ENCODE peak calls at places on chromosomes 4 and X, in six cellular contexts. One of them, this sample, is unnamed.

GRCh38 chr4:95439896-95440295 is 108.9 kb downstream of the UNC5C start:
- DNase-seq in OCI-LY7: no peak
- DNase-seq in pancreas: no peak
- DNase-seq in CD4-positive, alpha-beta T cell: no peak
- DNase-seq in CD4-positive, alpha-beta memory T cell: no peak
- DNase-seq in testis: no peak
- DNase-seq in this sample: no peak

GRCh38 chr4:121370729-121371325 is 10.0 kb downstream of the QRFPR start:
- DNase-seq in pancreas: no peak
- DNase-seq in CD4-positive, alpha-beta memory T cell: peak
- DNase-seq in testis: peak
- DNase-seq in OCI-LY7: peak
- DNase-seq in CD4-positive, alpha-beta T cell: no peak
- DNase-seq in this sample: no peak

GRCh38 chrX:38583185-38583584 is 21.8 kb downstream of the TSPAN7 start:
- DNase-seq in pancreas: no peak
- DNase-seq in CD4-positive, alpha-beta memory T cell: no peak
- DNase-seq in testis: no peak
- DNase-seq in OCI-LY7: no peak
- DNase-seq in CD4-positive, alpha-beta T cell: no peak
- DNase-seq in this sample: no peak

GRCh38 chr4:87493147-87493546 is 36.0 kb downstream of the SPARCL1 start:
- DNase-seq in OCI-LY7: no peak
- DNase-seq in pancreas: no peak
- DNase-seq in CD4-positive, alpha-beta T cell: no peak
- DNase-seq in CD4-positive, alpha-beta memory T cell: no peak
- DNase-seq in testis: no peak
- DNase-seq in this sample: no peak

GRCh38 chr4:155696226-155696625 is 29.6 kb downstream of the GUCY1A1 start:
- DNase-seq in testis: no peak
- DNase-seq in pancreas: no peak
- DNase-seq in CD4-positive, alpha-beta T cell: no peak
- DNase-seq in OCI-LY7: no peak
- DNase-seq in CD4-positive, alpha-beta memory T cell: no peak
- DNase-seq in this sample: no peak

GRCh38 chrX:73478961-73479360 is 32.1 kb downstream of the CDX4 start:
- DNase-seq in CD4-positive, alpha-beta T cell: no peak
- DNase-seq in CD4-positive, alpha-beta memory T cell: no peak
- DNase-seq in OCI-LY7: no peak
- DNase-seq in pancreas: no peak
- DNase-seq in testis: no peak
- DNase-seq in this sample: no peak

GRCh38 chr4:125434136-125434535 is 119.4 kb downstream of the FAT4 start:
- DNase-seq in testis: no peak
- DNase-seq in OCI-LY7: no peak
- DNase-seq in CD4-positive, alpha-beta memory T cell: no peak
- DNase-seq in pancreas: no peak
- DNase-seq in CD4-positive, alpha-beta T cell: no peak
- DNase-seq in this sample: no peak

GRCh38 chr4:105605493-105605892 is 53.1 kb downstream of the ARHGEF38 start:
- DNase-seq in OCI-LY7: no peak
- DNase-seq in CD4-positive, alpha-beta memory T cell: no peak
- DNase-seq in testis: no peak
- DNase-seq in CD4-positive, alpha-beta T cell: no peak
- DNase-seq in pancreas: no peak
- DNase-seq in this sample: no peak

GRCh38 chr4:114208747-114209146 is 229.3 kb upstream of the ARSJ start:
- DNase-seq in testis: no peak
- DNase-seq in CD4-positive, alpha-beta T cell: no peak
- DNase-seq in OCI-LY7: no peak
- DNase-seq in CD4-positive, alpha-beta memory T cell: no peak
- DNase-seq in pancreas: no peak
- DNase-seq in this sample: no peak

GRCh38 chr4:142405021-142405991 is 440.8 kb downstream of the INPP4B start:
- DNase-seq in testis: peak
- DNase-seq in CD4-positive, alpha-beta T cell: peak
- DNase-seq in pancreas: peak
- DNase-seq in CD4-positive, alpha-beta memory T cell: peak
- DNase-seq in OCI-LY7: no peak
- DNase-seq in this sample: no peak

GRCh38 chr4:111359602-111360001 is 736.7 kb upstream of the PITX2 start:
- DNase-seq in CD4-positive, alpha-beta memory T cell: no peak
- DNase-seq in testis: no peak
- DNase-seq in pancreas: no peak
- DNase-seq in CD4-positive, alpha-beta T cell: no peak
- DNase-seq in OCI-LY7: no peak
- DNase-seq in this sample: no peak

GRCh38 chr4:139665690-139666529 is at the start of gene MGST2:
- DNase-seq in CD4-positive, alpha-beta memory T cell: peak
- DNase-seq in CD4-positive, alpha-beta T cell: peak
- DNase-seq in OCI-LY7: peak
- DNase-seq in pancreas: peak
- DNase-seq in testis: peak
- DNase-seq in this sample: no peak

GRCh38 chr4:17511950-17512795 is at the start of gene QDPR:
- DNase-seq in CD4-positive, alpha-beta T cell: peak
- DNase-seq in OCI-LY7: peak
- DNase-seq in pancreas: peak
- DNase-seq in CD4-positive, alpha-beta memory T cell: peak
- DNase-seq in testis: peak
- DNase-seq in this sample: peak

GRCh38 chr4:23844961-23845360 is 44.9 kb downstream of the PPARGC1A start:
- DNase-seq in OCI-LY7: no peak
- DNase-seq in CD4-positive, alpha-beta T cell: no peak
- DNase-seq in testis: no peak
- DNase-seq in pancreas: no peak
- DNase-seq in CD4-positive, alpha-beta memory T cell: no peak
- DNase-seq in this sample: no peak

GRCh38 chr4:153026947-153027346 is 90.8 kb downstream of the FHDC1 start:
- DNase-seq in OCI-LY7: no peak
- DNase-seq in CD4-positive, alpha-beta memory T cell: no peak
- DNase-seq in CD4-positive, alpha-beta T cell: no peak
- DNase-seq in pancreas: no peak
- DNase-seq in testis: no peak
- DNase-seq in this sample: no peak

GRCh38 chr4:139241086-139241783 is 38.8 kb downstream of the MGARP start:
- DNase-seq in OCI-LY7: peak
- DNase-seq in CD4-positive, alpha-beta memory T cell: no peak
- DNase-seq in testis: no peak
- DNase-seq in CD4-positive, alpha-beta T cell: no peak
- DNase-seq in pancreas: no peak
- DNase-seq in this sample: no peak

GRCh38 chrX:70208479-70208878 is 26.0 kb upstream of the AWAT1 start:
- DNase-seq in CD4-positive, alpha-beta memory T cell: no peak
- DNase-seq in CD4-positive, alpha-beta T cell: no peak
- DNase-seq in testis: no peak
- DNase-seq in pancreas: no peak
- DNase-seq in OCI-LY7: no peak
- DNase-seq in this sample: no peak

GRCh38 chr4:170106899-170107298 is 17.1 kb upstream of the AADAT start:
- DNase-seq in testis: no peak
- DNase-seq in CD4-positive, alpha-beta memory T cell: no peak
- DNase-seq in pancreas: no peak
- DNase-seq in CD4-positive, alpha-beta T cell: no peak
- DNase-seq in OCI-LY7: no peak
- DNase-seq in this sample: no peak

GRCh38 chr4:173527103-173527876 is 2.7 kb downstream of the HAND2 start:
- DNase-seq in OCI-LY7: no peak
- DNase-seq in testis: no peak
- DNase-seq in pancreas: no peak
- DNase-seq in CD4-positive, alpha-beta T cell: no peak
- DNase-seq in CD4-positive, alpha-beta memory T cell: no peak
- DNase-seq in this sample: no peak

GRCh38 chr4:123892368-123892961 is 495.9 kb downstream of the SPRY1 start:
- DNase-seq in pancreas: no peak
- DNase-seq in CD4-positive, alpha-beta memory T cell: no peak
- DNase-seq in CD4-positive, alpha-beta T cell: no peak
- DNase-seq in OCI-LY7: no peak
- DNase-seq in testis: no peak
- DNase-seq in this sample: no peak

DNA sequence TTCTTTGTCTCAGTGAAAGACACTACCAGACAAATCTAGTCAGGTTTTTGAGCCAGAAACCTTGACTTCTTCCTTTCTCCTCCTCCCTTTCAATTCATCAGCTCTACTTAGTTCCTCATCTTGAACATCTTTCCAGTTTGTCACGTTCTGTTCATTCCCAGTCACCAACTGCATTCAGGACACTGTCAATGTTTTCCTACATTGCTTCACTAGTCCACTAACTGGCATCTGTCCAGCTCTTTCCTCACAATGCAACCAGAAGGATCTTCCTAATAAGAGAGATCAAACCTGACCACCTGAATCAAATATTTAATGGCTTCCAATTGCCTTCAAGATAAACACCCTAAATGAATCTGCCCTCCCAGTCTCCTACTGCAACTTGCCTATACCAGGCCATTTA is 52.5 kb downstream of the SYNPO2 start:
- DNase-seq in pancreas: peak
- DNase-seq in testis: peak
- DNase-seq in OCI-LY7: no peak
- DNase-seq in CD4-positive, alpha-beta T cell: no peak
- DNase-seq in CD4-positive, alpha-beta memory T cell: no peak
- DNase-seq in this sample: no peak
- H3K27ac ChIP-seq in pancreas: no peak
- H3K27ac ChIP-seq in testis: peak
- H3K27ac ChIP-seq in OCI-LY7: no peak
- H3K27ac ChIP-seq in CD4-positive, alpha-beta T cell: no peak
- H3K27ac ChIP-seq in CD4-positive, alpha-beta memory T cell: no peak
- H3K27ac ChIP-seq in this sample: no peak

DNA sequence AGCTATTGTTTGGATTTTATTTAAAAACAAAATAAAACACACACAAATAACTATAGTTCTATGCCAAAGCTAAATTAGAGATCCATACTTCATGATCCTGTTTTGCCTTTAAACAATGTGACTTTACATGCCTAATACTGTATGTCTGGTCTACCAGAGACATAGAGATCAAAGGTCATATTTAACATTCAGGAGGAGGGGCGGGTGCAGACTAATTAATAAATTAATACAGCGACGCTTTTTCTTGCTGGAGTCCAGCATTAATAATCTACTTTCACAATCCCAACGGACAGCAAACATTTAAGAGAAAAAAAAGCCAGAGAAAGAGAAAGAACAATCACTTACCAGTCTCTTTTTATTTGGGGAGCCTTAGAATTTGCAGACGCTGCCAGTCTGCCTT is 533 bp downstream of the CXXC4 start:
- DNase-seq in CD4-positive, alpha-beta memory T cell: no peak
- DNase-seq in OCI-LY7: no peak
- DNase-seq in testis: no peak
- DNase-seq in CD4-positive, alpha-beta T cell: no peak
- DNase-seq in pancreas: no peak
- DNase-seq in this sample: no peak
- H3K27ac ChIP-seq in CD4-positive, alpha-beta memory T cell: no peak
- H3K27ac ChIP-seq in OCI-LY7: no peak
- H3K27ac ChIP-seq in testis: peak
- H3K27ac ChIP-seq in CD4-positive, alpha-beta T cell: no peak
- H3K27ac ChIP-seq in pancreas: no peak
- H3K27ac ChIP-seq in this sample: peak

DNA sequence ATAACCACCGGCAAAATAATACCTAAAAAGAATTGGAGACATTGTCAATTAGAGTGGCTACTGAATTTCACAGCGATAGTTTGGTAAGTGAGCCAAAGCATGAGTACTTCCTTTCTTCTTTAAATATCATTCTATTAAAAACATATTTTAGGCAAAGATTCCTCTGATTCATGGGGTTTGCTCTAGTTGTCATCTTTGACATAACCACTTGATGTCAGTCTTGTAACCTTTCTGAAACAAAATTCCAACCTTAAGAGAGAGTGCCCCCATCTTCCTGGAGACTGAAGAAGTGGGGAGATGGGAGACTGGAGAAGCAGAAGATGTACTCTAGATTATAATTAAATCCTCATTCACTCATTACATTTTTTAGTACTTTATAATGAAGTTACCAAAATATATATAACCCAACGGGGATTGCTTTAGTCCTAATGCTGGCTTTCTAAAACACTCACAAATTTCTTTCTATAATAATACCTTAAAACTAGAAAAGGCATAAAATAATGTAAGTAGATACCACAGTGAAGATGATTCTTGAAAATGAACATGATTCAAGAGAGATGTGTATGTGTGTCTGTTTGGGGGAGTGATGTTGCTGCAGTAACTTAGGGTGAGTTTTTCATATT is 96.4 kb downstream of the EMCN start:
- DNase-seq in testis: no peak
- DNase-seq in pancreas: no peak
- DNase-seq in OCI-LY7: peak
- DNase-seq in CD4-positive, alpha-beta memory T cell: no peak
- DNase-seq in CD4-positive, alpha-beta T cell: no peak
- DNase-seq in this sample: no peak
- H3K27ac ChIP-seq in testis: peak
- H3K27ac ChIP-seq in pancreas: no peak
- H3K27ac ChIP-seq in OCI-LY7: no peak
- H3K27ac ChIP-seq in CD4-positive, alpha-beta memory T cell: no peak
- H3K27ac ChIP-seq in CD4-positive, alpha-beta T cell: no peak
- H3K27ac ChIP-seq in this sample: no peak

GRCh38 chrX:110056419-110056818 is 53.5 kb downstream of the TMEM164 start:
- DNase-seq in OCI-LY7: no peak
- DNase-seq in CD4-positive, alpha-beta memory T cell: no peak
- DNase-seq in testis: no peak
- DNase-seq in CD4-positive, alpha-beta T cell: no peak
- DNase-seq in pancreas: no peak
- DNase-seq in this sample: no peak

GRCh38 chrX:110050885-110051284 is 48.0 kb downstream of the TMEM164 start:
- DNase-seq in pancreas: no peak
- DNase-seq in CD4-positive, alpha-beta T cell: no peak
- DNase-seq in OCI-LY7: no peak
- DNase-seq in CD4-positive, alpha-beta memory T cell: no peak
- DNase-seq in testis: no peak
- DNase-seq in this sample: no peak

GRCh38 chrX:110051559-110051958 is 48.6 kb downstream of the TMEM164 start:
- DNase-seq in pancreas: peak
- DNase-seq in CD4-positive, alpha-beta memory T cell: no peak
- DNase-seq in OCI-LY7: no peak
- DNase-seq in testis: no peak
- DNase-seq in CD4-positive, alpha-beta T cell: no peak
- DNase-seq in this sample: no peak

GRCh38 chrX:110055616-110056015 is 52.7 kb downstream of the TMEM164 start:
- DNase-seq in OCI-LY7: no peak
- DNase-seq in testis: no peak
- DNase-seq in CD4-positive, alpha-beta T cell: no peak
- DNase-seq in pancreas: no peak
- DNase-seq in CD4-positive, alpha-beta memory T cell: no peak
- DNase-seq in this sample: no peak

GRCh38 chrX:110053453-110053852 is 50.5 kb downstream of the TMEM164 start:
- DNase-seq in OCI-LY7: no peak
- DNase-seq in CD4-positive, alpha-beta memory T cell: no peak
- DNase-seq in pancreas: no peak
- DNase-seq in CD4-positive, alpha-beta T cell: no peak
- DNase-seq in testis: no peak
- DNase-seq in this sample: no peak
- H3K27ac ChIP-seq in OCI-LY7: no peak
- H3K27ac ChIP-seq in CD4-positive, alpha-beta memory T cell: no peak
- H3K27ac ChIP-seq in pancreas: no peak
- H3K27ac ChIP-seq in CD4-positive, alpha-beta T cell: no peak
- H3K27ac ChIP-seq in testis: no peak
- H3K27ac ChIP-seq in this sample: no peak

DNA sequence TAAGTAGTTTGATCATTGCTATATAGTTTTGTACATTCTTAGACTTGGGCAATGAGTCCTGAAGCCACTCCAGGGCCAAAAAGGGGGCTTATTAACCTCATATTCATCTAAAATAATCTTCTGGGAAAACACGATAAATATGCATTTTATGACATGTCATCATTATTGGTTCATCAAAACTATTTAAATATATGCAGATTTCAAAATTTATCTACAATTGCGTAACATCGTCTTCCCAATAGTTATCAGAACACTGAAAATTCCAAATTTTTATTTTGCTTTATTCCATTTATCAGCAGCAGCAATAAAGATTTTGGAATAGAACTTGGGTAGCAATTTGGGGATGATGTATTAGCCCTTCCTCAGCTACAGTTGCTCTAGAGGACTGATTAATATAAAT is 550.0 kb downstream of the IQCM start:
- DNase-seq in testis: no peak
- DNase-seq in OCI-LY7: no peak
- DNase-seq in CD4-positive, alpha-beta memory T cell: no peak
- DNase-seq in CD4-positive, alpha-beta T cell: no peak
- DNase-seq in pancreas: no peak
- DNase-seq in this sample: no peak
- H3K27ac ChIP-seq in testis: no peak
- H3K27ac ChIP-seq in OCI-LY7: no peak
- H3K27ac ChIP-seq in CD4-positive, alpha-beta memory T cell: no peak
- H3K27ac ChIP-seq in CD4-positive, alpha-beta T cell: no peak
- H3K27ac ChIP-seq in pancreas: no peak
- H3K27ac ChIP-seq in this sample: no peak

This sample was measured in substantia nigra.